ENCODE peak calls at places on chromosomes 5 and 9, in nine cellular contexts. I is ovary; Q is cardiac fibroblast; N is HCT116; X is K562; J is upper lobe of right lung; V is CD8-positive, alpha-beta T cell; Z is body of pancreas; P is stomach. W is an unnamed sample.

GRCh38 chr5:141650851-141651727 is at the start of gene FCHSD1:
- DNase-seq in I (peak; percentile 92), Q (peak; percentile 84), N (peak; percentile 65), X (peak; percentile 91), J (peak; percentile 95), V (peak; percentile 89), Z (peak; percentile 93), P (peak; percentile 93), W (no peak)

GRCh38 chr5:81852277-81853004 is 101.5 kb upstream of the SSBP2 start:
- DNase-seq in I (peak; percentile 37), Q (peak; percentile 28), N (peak; percentile 51), X (peak; percentile 82), J (peak; percentile 67), V (peak; percentile 63), Z (peak; percentile 31), P (no peak), W (no peak)

GRCh38 chr5:87127426-87127825 is 140.3 kb upstream of the RASA1 start:
- DNase-seq in I (no peak), Q (no peak), N (no peak), X (no peak), J (no peak), V (no peak), Z (no peak), P (no peak), W (no peak)

GRCh38 chr9:20022410-20022809 is 233.6 kb upstream of the SLC24A2 start:
- DNase-seq in I (no peak), Q (peak; percentile 13), N (no peak), X (no peak), J (no peak), V (no peak), Z (no peak), P (no peak), W (no peak)

GRCh38 chr9:124506433-124506832 is 766 bp downstream of the NR5A1 start:
- DNase-seq in I (no peak), Q (no peak), N (no peak), X (no peak), J (no peak), V (no peak), Z (no peak), P (no peak), W (no peak)

GRCh38 chr9:84921175-84921574 is 251.6 kb downstream of the NTRK2 start:
- DNase-seq in I (no peak), Q (no peak), N (no peak), X (no peak), J (no peak), V (no peak), Z (no peak), P (no peak), W (no peak)

GRCh38 chr5:150034677-150035076 is 34.1 kb downstream of the HMGXB3 start:
- DNase-seq in I (no peak), Q (peak; percentile 73), N (no peak), X (no peak), J (no peak), V (no peak), Z (no peak), P (no peak), W (no peak)

GRCh38 chr9:133535285-133535877 is 877 bp downstream of the ADAMTSL2 start:
- DNase-seq in I (no peak), Q (no peak), N (no peak), X (no peak), J (no peak), V (no peak), Z (no peak), P (no peak), W (no peak)

GRCh38 chr5:7875151-7875550 is 6.2 kb downstream of the MTRR start:
- DNase-seq in I (no peak), Q (no peak), N (no peak), X (no peak), J (no peak), V (no peak), Z (no peak), P (no peak), W (no peak)

GRCh38 chr9:37511006-37511714 is 25.4 kb downstream of the POLR1E start:
- DNase-seq in I (no peak), Q (no peak), N (peak; percentile 13), X (peak; percentile 83), J (peak; percentile 56), V (no peak), Z (no peak), P (no peak), W (no peak)

GRCh38 chr9:106403081-106403480 is 459.9 kb upstream of the ZNF462 start:
- DNase-seq in I (no peak), Q (no peak), N (no peak), X (no peak), J (no peak), V (no peak), Z (no peak), P (no peak), W (no peak)

GRCh38 chr5:127320032-127320945 is 29.7 kb downstream of the MEGF10 start:
- DNase-seq in I (no peak), Q (no peak), N (no peak), X (no peak), J (no peak), V (no peak), Z (peak; percentile 20), P (no peak), W (no peak)

GRCh38 chr5:94832685-94833084 is 214.2 kb downstream of the SLF1 start:
- DNase-seq in I (no peak), Q (no peak), N (no peak), X (no peak), J (no peak), V (no peak), Z (no peak), P (no peak), W (no peak)

GRCh38 chr9:124906966-124907365 is 33.9 kb downstream of the GOLGA1 start:
- DNase-seq in I (no peak), Q (peak; percentile 24), N (no peak), X (no peak), J (no peak), V (no peak), Z (no peak), P (no peak), W (peak; percentile 37)

GRCh38 chr5:149546974-149547373 is 4.3 kb downstream of the CSNK1A1 start:
- DNase-seq in I (no peak), Q (peak; percentile 13), N (no peak), X (no peak), J (no peak), V (no peak), Z (no peak), P (no peak), W (peak; percentile 97)

DNA sequence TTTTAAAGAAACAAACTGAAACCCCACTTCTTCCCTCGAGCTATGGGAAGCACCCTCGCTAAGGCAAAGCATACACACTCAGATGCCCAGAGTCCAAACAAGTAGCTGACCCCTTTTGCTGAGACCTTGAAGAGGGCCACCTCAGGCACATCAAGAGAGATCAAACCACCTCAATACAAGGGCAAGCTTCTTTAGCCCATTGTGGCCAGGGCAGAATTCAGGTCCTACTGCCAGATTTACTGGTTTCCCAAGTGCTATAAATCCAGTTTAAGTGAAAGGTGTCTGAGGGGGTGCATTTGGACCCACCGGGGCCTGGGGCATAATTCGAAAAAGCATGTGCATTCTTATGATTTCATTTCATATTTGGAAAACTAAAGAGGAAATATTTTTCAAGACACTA is 40.4 kb downstream of the NEURL1B start:
- DNase-seq in I (no peak), Q (no peak), N (no peak), X (no peak), J (no peak), V (no peak), Z (no peak), P (no peak), W (no peak)
- H3K4me3 ChIP-seq in I (no peak overlapping the region), Q (no peak overlapping the region), N (no peak overlapping the region), X (no peak overlapping the region), J (no peak overlapping the region), V (no peak overlapping the region), Z (no peak overlapping the region), P (no peak overlapping the region), W (no peak overlapping the region)

DNA sequence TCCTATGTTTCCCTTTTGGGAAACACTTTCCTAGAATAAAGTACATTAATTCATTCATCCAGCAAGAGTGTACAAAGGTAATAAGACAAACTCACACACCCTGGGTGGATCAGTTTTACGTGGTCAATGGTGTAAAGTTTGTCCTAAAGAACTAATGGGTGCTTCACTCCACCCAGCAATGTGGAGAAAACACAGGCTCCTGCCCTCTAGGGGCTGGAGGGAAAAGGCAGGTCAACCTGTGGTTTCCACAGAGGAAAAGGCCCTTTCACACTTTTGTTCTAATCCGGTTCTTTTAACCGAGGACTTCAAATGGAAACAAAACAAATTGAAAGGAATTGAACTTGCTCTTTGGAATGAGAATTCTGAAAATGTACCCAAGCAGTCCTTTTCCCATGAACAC is 80.9 kb upstream of the SPOCK1 start:
- DNase-seq in I (no peak), Q (no peak), N (no peak), X (peak; percentile 4), J (no peak), V (no peak), Z (no peak), P (no peak), W (no peak)
- TF ChIP-seq CTCF in I (no peak), Q (peak; percentile 27), N (peak; percentile 48), X (peak; percentile 37), J (no peak), V (no peak), Z (no peak), P (no peak), W (peak; percentile 35)

GRCh38 chr9:35675204-35675603 is 1.5 kb downstream of the CA9 start:
- DNase-seq in I (no peak), Q (no peak), N (no peak), X (no peak), J (no peak), V (no peak), Z (no peak), P (no peak), W (no peak)
- H3K4me3 ChIP-seq in I (peak overlapping the region; percentile 52), Q (no peak overlapping the region), N (no peak overlapping the region), X (no peak overlapping the region), J (peak overlapping the region; percentile 60), V (peak overlapping the region; percentile 62), Z (no peak overlapping the region), P (peak overlapping the region; percentile 52), W (no peak overlapping the region)

GRCh38 chr5:4907636-4908035 is 232.5 kb upstream of the ADAMTS16 start:
- DNase-seq in I (no peak), Q (no peak), N (no peak), X (no peak), J (no peak), V (no peak), Z (no peak), P (no peak), W (no peak)

GRCh38 chr5:4911646-4912403 is 228.3 kb upstream of the ADAMTS16 start:
- DNase-seq in I (no peak), Q (no peak), N (no peak), X (no peak), J (no peak), V (no peak), Z (no peak), P (no peak), W (no peak)

GRCh38 chr5:4905674-4906528 is 234.2 kb upstream of the ADAMTS16 start:
- DNase-seq in I (peak; percentile 80), Q (no peak), N (no peak), X (peak; percentile 19), J (no peak), V (no peak), Z (peak; percentile 36), P (no peak), W (no peak)

GRCh38 chr5:4906821-4907220 is 233.3 kb upstream of the ADAMTS16 start:
- DNase-seq in I (no peak), Q (no peak), N (no peak), X (no peak), J (no peak), V (no peak), Z (no peak), P (no peak), W (no peak)

DNA sequence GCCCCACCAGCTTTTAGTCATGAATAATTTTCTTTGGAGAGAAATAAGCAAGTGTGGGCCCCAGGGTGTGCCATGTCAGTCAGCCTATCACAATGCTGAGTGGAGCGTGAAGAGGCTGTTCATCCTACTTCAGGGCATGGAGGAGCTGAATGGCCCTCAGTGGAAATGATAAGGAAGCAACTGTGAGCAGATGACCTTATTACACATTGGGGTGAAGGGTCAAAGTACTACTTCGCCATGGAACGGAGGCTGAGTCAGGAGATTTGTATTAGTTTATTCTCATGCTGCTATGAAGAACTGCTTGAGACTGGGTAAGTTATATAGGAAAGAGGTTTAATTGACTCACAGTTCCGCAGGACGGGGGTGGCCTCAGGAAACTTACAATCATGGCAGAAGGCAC is 231.0 kb upstream of the ADAMTS16 start:
- DNase-seq in I (no peak), Q (no peak), N (no peak), X (no peak), J (no peak), V (no peak), Z (no peak), P (no peak), W (no peak)
- TF ChIP-seq CTCF in I (no peak), Q (no peak), N (no peak), X (no peak), J (no peak), V (no peak), Z (no peak), P (no peak), W (no peak)